ENCODE peak calls at places on chromosomes 7 and 10, in ten cellular contexts. One of them, this sample, is unnamed.

GRCh38 chr7:111138196-111138569 is 47.3 kb downstream of the LRRN3 start:
- DNase-seq in upper lobe of right lung: peak; percentile 28
- DNase-seq in effector memory CD4-positive, alpha-beta T cell: peak; percentile 28
- DNase-seq in AG04449: no peak
- DNase-seq in NCI-H1092: no peak
- DNase-seq in H7: no peak
- DNase-seq in amniotic stem cell: no peak
- DNase-seq in KBM-7: peak; percentile 74
- DNase-seq in iPS-NIHi11: no peak
- DNase-seq in RPMI7951: peak; percentile 92
- DNase-seq in this sample: no peak

GRCh38 chr10:119281581-119282071 is 74.3 kb downstream of the GRK5 start:
- DNase-seq in upper lobe of right lung: peak; percentile 73
- DNase-seq in effector memory CD4-positive, alpha-beta T cell: no peak
- DNase-seq in AG04449: no peak
- DNase-seq in NCI-H1092: peak; percentile 88
- DNase-seq in H7: no peak
- DNase-seq in amniotic stem cell: no peak
- DNase-seq in KBM-7: no peak
- DNase-seq in iPS-NIHi11: peak; percentile 75
- DNase-seq in RPMI7951: peak; percentile 58
- DNase-seq in this sample: no peak

GRCh38 chr7:35254496-35255416 is 856 bp upstream of the TBX20 start:
- DNase-seq in upper lobe of right lung: no peak
- DNase-seq in effector memory CD4-positive, alpha-beta T cell: no peak
- DNase-seq in AG04449: no peak
- DNase-seq in NCI-H1092: no peak
- DNase-seq in H7: no peak
- DNase-seq in amniotic stem cell: no peak
- DNase-seq in KBM-7: no peak
- DNase-seq in iPS-NIHi11: no peak
- DNase-seq in RPMI7951: no peak
- DNase-seq in this sample: no peak

GRCh38 chr10:123888751-123889150 is 2.9 kb downstream of the CPXM2 start:
- DNase-seq in upper lobe of right lung: no peak
- DNase-seq in effector memory CD4-positive, alpha-beta T cell: no peak
- DNase-seq in AG04449: no peak
- DNase-seq in NCI-H1092: no peak
- DNase-seq in H7: no peak
- DNase-seq in amniotic stem cell: no peak
- DNase-seq in KBM-7: no peak
- DNase-seq in iPS-NIHi11: no peak
- DNase-seq in RPMI7951: no peak
- DNase-seq in this sample: no peak

GRCh38 chr7:3911685-3912084 is 610.6 kb downstream of the SDK1 start:
- DNase-seq in upper lobe of right lung: no peak
- DNase-seq in effector memory CD4-positive, alpha-beta T cell: no peak
- DNase-seq in AG04449: no peak
- DNase-seq in NCI-H1092: no peak
- DNase-seq in H7: no peak
- DNase-seq in amniotic stem cell: no peak
- DNase-seq in KBM-7: no peak
- DNase-seq in iPS-NIHi11: no peak
- DNase-seq in RPMI7951: no peak
- DNase-seq in this sample: no peak

GRCh38 chr10:112658900-112659328 is 211.9 kb downstream of the VTI1A start:
- DNase-seq in upper lobe of right lung: no peak
- DNase-seq in effector memory CD4-positive, alpha-beta T cell: no peak
- DNase-seq in AG04449: peak; percentile 19
- DNase-seq in NCI-H1092: no peak
- DNase-seq in H7: no peak
- DNase-seq in amniotic stem cell: no peak
- DNase-seq in KBM-7: no peak
- DNase-seq in iPS-NIHi11: no peak
- DNase-seq in RPMI7951: no peak
- DNase-seq in this sample: no peak

GRCh38 chr10:116014859-116015258 is 258.1 kb downstream of the GFRA1 start:
- DNase-seq in upper lobe of right lung: no peak
- DNase-seq in effector memory CD4-positive, alpha-beta T cell: no peak
- DNase-seq in AG04449: no peak
- DNase-seq in NCI-H1092: no peak
- DNase-seq in H7: no peak
- DNase-seq in amniotic stem cell: no peak
- DNase-seq in KBM-7: no peak
- DNase-seq in iPS-NIHi11: no peak
- DNase-seq in RPMI7951: no peak
- DNase-seq in this sample: no peak

GRCh38 chr10:73744690-73744994 is 470 bp downstream of the SEC24C start:
- DNase-seq in upper lobe of right lung: no peak
- DNase-seq in effector memory CD4-positive, alpha-beta T cell: no peak
- DNase-seq in AG04449: no peak
- DNase-seq in NCI-H1092: no peak
- DNase-seq in H7: peak; percentile 69
- DNase-seq in amniotic stem cell: peak; percentile 74
- DNase-seq in KBM-7: no peak
- DNase-seq in iPS-NIHi11: peak; percentile 76
- DNase-seq in RPMI7951: peak; percentile 55
- DNase-seq in this sample: no peak

GRCh38 chr10:122102867-122103525 is 114.0 kb downstream of the TACC2 start:
- DNase-seq in upper lobe of right lung: no peak
- DNase-seq in effector memory CD4-positive, alpha-beta T cell: no peak
- DNase-seq in AG04449: no peak
- DNase-seq in NCI-H1092: no peak
- DNase-seq in H7: no peak
- DNase-seq in amniotic stem cell: no peak
- DNase-seq in KBM-7: no peak
- DNase-seq in iPS-NIHi11: no peak
- DNase-seq in RPMI7951: no peak
- DNase-seq in this sample: no peak

GRCh38 chr10:60817135-60817805 is 39.0 kb downstream of the CDK1 start:
- DNase-seq in upper lobe of right lung: no peak
- DNase-seq in effector memory CD4-positive, alpha-beta T cell: no peak
- DNase-seq in AG04449: no peak
- DNase-seq in NCI-H1092: no peak
- DNase-seq in H7: no peak
- DNase-seq in amniotic stem cell: no peak
- DNase-seq in KBM-7: no peak
- DNase-seq in iPS-NIHi11: no peak
- DNase-seq in RPMI7951: peak; percentile 64
- DNase-seq in this sample: no peak

GRCh38 chr7:140146574-140146973 is 30.2 kb downstream of the KDM7A start:
- DNase-seq in upper lobe of right lung: no peak
- DNase-seq in effector memory CD4-positive, alpha-beta T cell: no peak
- DNase-seq in AG04449: no peak
- DNase-seq in NCI-H1092: no peak
- DNase-seq in H7: no peak
- DNase-seq in amniotic stem cell: no peak
- DNase-seq in KBM-7: no peak
- DNase-seq in iPS-NIHi11: no peak
- DNase-seq in RPMI7951: no peak
- DNase-seq in this sample: no peak